ENCODE peak calls at places on chromosomes 2 and 18, in four cellular contexts. I, B, Y and C are unnamed samples.

GRCh38 chr18:63342206-63342605 is 22.6 kb upstream of the BCL2 start:
- DNase-seq in Y (peak; percentile 38), B (peak; percentile 28), I (peak; percentile 64), C (no peak)

GRCh38 chr2:231557571-231558217 is 27.4 kb upstream of the NMUR1 start:
- DNase-seq in I (peak; percentile 72), Y (peak; percentile 61), B (peak; percentile 81), C (peak; percentile 58)

GRCh38 chr2:36356990-36357505 is 1.5 kb downstream of the CRIM1 start:
- DNase-seq in B (peak; percentile 50), I (no peak), Y (no peak), C (peak; percentile 69)

GRCh38 chr2:223669453-223670225 is 67.5 kb upstream of the SCG2 start:
- DNase-seq in Y (no peak), I (no peak), B (peak; percentile 60), C (no peak)

GRCh38 chr2:28231110-28231621 is 161.5 kb upstream of the FOSL2 start:
- DNase-seq in Y (no peak), I (no peak), B (peak; percentile 69), C (no peak)

GRCh38 chr2:222993920-222994650 is 57.9 kb upstream of the KCNE4 start:
- DNase-seq in B (peak; percentile 98), I (no peak), Y (no peak), C (no peak)

GRCh38 chr18:36672437-36673344 is 156.1 kb downstream of the TPGS2 start:
- DNase-seq in Y (no peak), B (peak; percentile 67), I (no peak), C (no peak)

GRCh38 chr18:48300463-48300961 is 108.7 kb downstream of the ZBTB7C start:
- DNase-seq in B (no peak), Y (peak; percentile 10), I (no peak), C (no peak)

GRCh38 chr2:149857344-149857743 is 269.8 kb upstream of the MMADHC start:
- DNase-seq in Y (no peak), I (no peak), B (peak; percentile 56), C (no peak)

GRCh38 chr2:69375494-69376353 is 11.3 kb downstream of the GFPT1 start:
- DNase-seq in I (no peak), Y (peak; percentile 39), B (peak; percentile 27), C (no peak)

GRCh38 chr2:231193216-231193615 is 5.2 kb upstream of the ARMC9 start:
- DNase-seq in I (no peak), B (peak; percentile 61), Y (no peak), C (no peak)

GRCh38 chr2:176652300-176653182 is 383.3 kb downstream of the MTX2 start:
- DNase-seq in Y (peak; percentile 68), I (peak; percentile 25), B (peak; percentile 54), C (peak; percentile 66)

GRCh38 chr2:170177950-170178781 is at the start of gene MYO3B:
- DNase-seq in Y (no peak), B (peak; percentile 52), I (no peak), C (no peak)

GRCh38 chr2:175140332-175140731 is 27.7 kb downstream of the ATF2 start:
- DNase-seq in I (no peak), Y (no peak), B (no peak), C (no peak)

GRCh38 chr2:3667151-3667631 is 9.2 kb downstream of the ALLC start:
- DNase-seq in B (peak; percentile 92), I (no peak), Y (no peak), C (no peak)

GRCh38 chr2:35933031-35933430 is 422.5 kb upstream of the CRIM1 start:
- DNase-seq in B (peak; percentile 50), Y (no peak), I (no peak), C (no peak)

GRCh38 chr2:159897081-159897480 is 99.1 kb upstream of the CD302 start:
- DNase-seq in Y (no peak), I (no peak), B (no peak), C (no peak)

GRCh38 chr2:211085056-211085680 is 528.8 kb downstream of the CPS1 start:
- DNase-seq in Y (peak; percentile 8), B (peak; percentile 1), I (peak; percentile 8), C (peak; percentile 49)

GRCh38 chr18:73842795-73843394 is 304.7 kb downstream of the FBXO15 start:
- DNase-seq in B (peak; percentile 65), Y (peak; percentile 58), I (peak; percentile 19), C (peak; percentile 4)

GRCh38 chr2:10537522-10538195 is 89.5 kb upstream of the ODC1 start:
- DNase-seq in Y (no peak), B (no peak), I (no peak), C (no peak)

GRCh38 chr2:106193491-106193976 is 567 bp downstream of the UXS1 start:
- DNase-seq in I (peak; percentile 25), Y (peak; percentile 26), B (no peak), C (peak; percentile 15)

GRCh38 chr2:126419403-126419802 is 236.6 kb upstream of the GYPC start:
- DNase-seq in Y (no peak), B (no peak), I (no peak), C (no peak)

GRCh38 chr18:23921716-23922285 is 92.8 kb upstream of the TTC39C start:
- DNase-seq in B (no peak), I (no peak), Y (no peak), C (no peak)

GRCh38 chr2:7572460-7572859 is 655.2 kb downstream of the RNF144A start:
- DNase-seq in Y (no peak), I (no peak), B (no peak), C (no peak)

GRCh38 chr2:72133721-72134407 is 13.8 kb downstream of the CYP26B1 start:
- DNase-seq in B (no peak), I (no peak), Y (no peak), C (no peak)

GRCh38 chr18:36187138-36187825 is at the start of gene MOCOS:
- DNase-seq in B (peak; percentile 42), I (peak; percentile 63), Y (peak; percentile 97), C (peak; percentile 68)

GRCh38 chr2:11250400-11251277 is 93.8 kb downstream of the ROCK2 start:
- DNase-seq in Y (no peak), I (no peak), B (peak; percentile 29), C (no peak)

GRCh38 chr2:175244697-175245096 is 63.2 kb upstream of the ATP5MC3 start:
- DNase-seq in B (no peak), Y (no peak), I (no peak), C (no peak)

GRCh38 chr2:197191948-197192338 is 118.6 kb downstream of the ANKRD44 start:
- DNase-seq in Y (no peak), B (no peak), I (no peak), C (no peak)

GRCh38 chr2:20574930-20575329 is 76.0 kb downstream of the HS1BP3 start:
- DNase-seq in Y (no peak), B (no peak), I (no peak), C (no peak)

GRCh38 chr2:159744363-159744762 is 32.1 kb downstream of the MARCHF7 start:
- DNase-seq in I (no peak), B (peak; percentile 56), Y (no peak), C (no peak)

GRCh38 chr2:53104263-53104662 is 663.3 kb upstream of the CHAC2 start:
- DNase-seq in I (no peak), Y (no peak), B (peak; percentile 73), C (peak; percentile 90)

GRCh38 chr2:61135510-61135909 is 26.5 kb upstream of the C2orf74 start:
- DNase-seq in B (peak; percentile 57), Y (no peak), I (no peak), C (peak; percentile 40)

GRCh38 chr2:161139098-161139987 is 20.9 kb upstream of the TANK start:
- DNase-seq in I (no peak), Y (no peak), B (peak; percentile 74), C (no peak)

GRCh38 chr2:112829931-112830330 is 6.6 kb downstream of the IL1B start:
- DNase-seq in I (no peak), Y (no peak), B (no peak), C (no peak)

GRCh38 chr2:240387325-240387668 is 48.2 kb upstream of the GPC1 start:
- DNase-seq in I (no peak), Y (no peak), B (no peak), C (no peak)

GRCh38 chr2:240389302-240389805 is 46.1 kb upstream of the GPC1 start:
- DNase-seq in I (no peak), B (no peak), Y (no peak), C (no peak)

GRCh38 chr2:240388471-240389301 is 46.8 kb upstream of the GPC1 start:
- DNase-seq in B (no peak), I (no peak), Y (no peak), C (no peak)

GRCh38 chr2:240386321-240386720 is 49.1 kb upstream of the GPC1 start:
- DNase-seq in Y (no peak), I (no peak), B (no peak), C (no peak)

GRCh38 chr2:240387669-240388358 is 47.6 kb upstream of the GPC1 start:
- DNase-seq in Y (peak; percentile 63), B (peak; percentile 98), I (peak; percentile 90), C (peak; percentile 62)
- TF ChIP-seq MAZ in Y (no peak), B (peak; percentile 90), I (no peak), C (no peak)

GRCh38 chr2:23384551-23385349 is at the start of gene KLHL29:
- DNase-seq in B (peak; percentile 71), I (peak; percentile 89), Y (peak; percentile 95), C (no peak)
- TF ChIP-seq MAZ in B (no peak), I (no peak), Y (no peak), C (no peak)

DNA sequence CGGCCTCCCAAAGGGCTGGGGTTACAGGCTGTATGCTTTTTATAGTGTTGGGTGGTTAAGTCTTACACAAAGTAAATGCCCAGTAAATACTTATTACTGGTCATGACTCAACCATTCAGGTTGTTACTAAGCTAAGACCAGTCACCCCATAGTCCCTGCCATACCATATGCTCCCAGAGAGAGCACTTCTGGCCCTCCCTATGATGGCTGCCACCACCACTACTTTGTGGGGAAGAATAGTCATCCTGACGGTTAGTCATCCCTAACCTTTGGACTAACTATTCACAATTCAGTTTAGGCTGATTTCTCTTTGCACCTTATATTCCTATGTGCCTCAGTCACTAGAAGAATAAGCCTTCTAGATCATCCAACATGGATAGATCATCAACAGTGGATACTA is 42.0 kb upstream of the MSH2 start:
- DNase-seq in I (peak; percentile 70), B (peak; percentile 92), Y (peak; percentile 16), C (peak; percentile 76)
- TF ChIP-seq MAZ in I (no peak), B (no peak), Y (no peak), C (no peak)

GRCh38 chr18:26480897-26481795 is 67.2 kb downstream of the KCTD1 start:
- DNase-seq in I (peak; percentile 68), Y (no peak), B (peak; percentile 96), C (peak; percentile 5)
- TF ChIP-seq MAZ in I (no peak), Y (no peak), B (peak; percentile 58), C (no peak)

DNA sequence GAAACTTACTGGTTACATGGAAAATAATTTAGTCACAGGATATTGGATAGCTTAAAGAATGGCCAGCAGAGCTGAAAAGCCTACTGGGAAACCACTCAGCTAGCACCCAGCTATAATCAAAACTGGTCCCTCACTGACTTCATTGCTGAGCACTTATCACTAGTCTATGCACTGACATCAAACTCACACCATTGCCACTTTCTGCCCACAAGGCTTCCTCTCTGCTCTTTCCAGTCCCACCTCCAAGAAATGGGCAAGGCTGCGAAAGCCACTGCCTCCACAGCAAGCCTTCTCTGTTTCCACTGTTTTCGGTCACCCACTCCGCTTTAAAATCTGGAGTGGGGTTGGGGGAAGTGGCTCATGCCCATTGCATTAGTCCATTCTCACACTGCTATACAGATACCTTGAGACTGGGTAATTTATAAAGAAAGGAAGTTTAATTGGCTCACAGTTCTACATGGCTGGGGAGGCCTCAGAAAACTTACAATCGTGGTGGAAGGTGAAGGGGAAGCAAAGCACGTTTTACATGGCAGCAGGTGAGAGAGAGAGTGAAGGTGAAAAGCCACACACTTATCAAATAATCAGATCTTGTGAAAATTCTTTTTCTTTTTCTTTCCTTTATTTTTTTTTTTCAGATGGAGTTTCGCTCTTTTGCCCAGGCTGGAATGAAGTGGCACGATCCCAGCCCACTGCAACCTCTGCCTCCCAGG is 77.0 kb upstream of the CERS6 start:
- DNase-seq in B (no peak), I (no peak), Y (no peak), C (no peak)
- TF ChIP-seq MAZ in B (no peak), I (no peak), Y (no peak), C (no peak)